ENCODE peak calls at places on chromosomes 3 and 15, in nine cellular contexts. Z is transverse colon; O is EH; L is activated CD4-positive, alpha-beta T cell treated with anti-CD3 and anti-CD28 coated beads, Interleukin-2, amount 10 ng/mL, durations not matched to agents 7 days and 5 days; Y is A549; K is BJ; S is head of caudate nucleus; X is iris pigment epithelial cell; I is GM03348. A is an unnamed sample.

GRCh38 chr15:59396211-59396610 is 23.5 kb upstream of the MYO1E start:
- DNase-seq in Z (no peak), O (no peak), L (no peak), Y (peak), K (no peak), S (no peak), X (no peak), I (no peak), A (no peak)

GRCh38 chr15:71730277-71731144 is 79.8 kb upstream of the NR2E3 start:
- DNase-seq in Z (peak), O (peak), L (peak), Y (peak), K (no peak), S (peak), X (peak), I (peak), A (peak)

GRCh38 chr3:34067442-34068130 is 269.2 kb downstream of the PDCD6IP start:
- DNase-seq in Z (no peak), O (no peak), L (no peak), Y (no peak), K (no peak), S (no peak), X (no peak), I (no peak), A (no peak)

GRCh38 chr3:185335799-185336198 is 27.1 kb upstream of the MAP3K13 start:
- DNase-seq in Z (no peak), O (peak), L (no peak), Y (peak), K (no peak), S (no peak), X (peak), I (peak), A (no peak)

GRCh38 chr3:183515968-183516851 is 39.3 kb downstream of the KLHL6 start:
- DNase-seq in Z (peak), O (no peak), L (peak), Y (no peak), K (no peak), S (no peak), X (no peak), I (no peak), A (no peak)

GRCh38 chr3:126621171-126621570 is 33.8 kb downstream of the TXNRD3 start:
- DNase-seq in Z (no peak), O (peak), L (no peak), Y (no peak), K (peak), S (no peak), X (peak), I (peak), A (no peak)

GRCh38 chr3:106326941-106327765 is 458.3 kb upstream of the CBLB start:
- DNase-seq in Z (no peak), O (peak), L (no peak), Y (no peak), K (no peak), S (no peak), X (no peak), I (no peak), A (no peak)

GRCh38 chr3:127221062-127222035 is 28.4 kb downstream of the PRR23E start:
- DNase-seq in Z (no peak), O (no peak), L (no peak), Y (no peak), K (no peak), S (no peak), X (no peak), I (no peak), A (no peak)

GRCh38 chr15:90790057-90790456 is 72.9 kb downstream of the BLM start:
- DNase-seq in Z (no peak), O (no peak), L (no peak), Y (no peak), K (no peak), S (peak), X (no peak), I (no peak), A (no peak)

GRCh38 chr3:189622629-189623028 is 8.6 kb upstream of the TP63 start:
- DNase-seq in Z (no peak), O (no peak), L (no peak), Y (no peak), K (no peak), S (no peak), X (no peak), I (no peak), A (no peak)

GRCh38 chr3:173025941-173026340 is 115.1 kb downstream of the SPATA16 start:
- DNase-seq in Z (no peak), O (no peak), L (no peak), Y (no peak), K (no peak), S (no peak), X (no peak), I (no peak), A (no peak)

GRCh38 chr15:98009169-98009568 is 48.7 kb downstream of the ARRDC4 start:
- DNase-seq in Z (no peak), O (peak), L (no peak), Y (no peak), K (no peak), S (no peak), X (no peak), I (no peak), A (no peak)

GRCh38 chr15:63523306-63523990 is 19.1 kb downstream of the USP3 start:
- DNase-seq in Z (no peak), O (peak), L (no peak), Y (no peak), K (no peak), S (no peak), X (peak), I (peak), A (no peak)